ENCODE peak calls at places on chromosomes 4 and X, in seven cellular contexts. L, A, Y, X, W, C and J are unnamed samples.
A peak's percentile ranks its signal among the peaks of the same experiment; 100 is the strongest.

GRCh38 chr4:3375688-3376087 is 66.1 kb upstream of the HGFAC start:
- DNase-seq in Y (peak; percentile 70), L (no peak), C (peak; percentile 87), W (peak; percentile 78), X (no peak), A (peak; percentile 63), J (no peak)

GRCh38 chr4:186348433-186348832 is 82.4 kb downstream of the F11 start:
- DNase-seq in Y (no peak), W (no peak), X (no peak), A (no peak), C (no peak), L (no peak), J (no peak)

GRCh38 chrX:150162141-150162540 is 201.0 kb upstream of the MAMLD1 start:
- DNase-seq in X (no peak), A (no peak), L (no peak), C (no peak), W (no peak), Y (no peak), J (no peak)

GRCh38 chrX:41384041-41384705 is 50.2 kb downstream of the DDX3X start:
- DNase-seq in C (peak; percentile 43), L (no peak), A (peak; percentile 80), W (peak; percentile 48), Y (peak; percentile 63), X (peak; percentile 27), J (peak; percentile 83)

GRCh38 chr4:128521634-128522253 is 234.1 kb upstream of the PGRMC2 start:
- DNase-seq in L (no peak), X (no peak), C (peak; percentile 47), W (no peak), Y (peak; percentile 53), A (peak; percentile 43), J (peak; percentile 7)

GRCh38 chr4:123976285-123976684 is 579.7 kb downstream of the SPRY1 start:
- DNase-seq in X (no peak), A (no peak), W (no peak), L (peak; percentile 78), Y (no peak), C (no peak), J (no peak)

GRCh38 chr4:5165419-5166369 is 114.4 kb downstream of the STK32B start:
- DNase-seq in C (peak; percentile 82), X (no peak), Y (peak; percentile 81), W (no peak), L (no peak), A (peak; percentile 83), J (no peak)

GRCh38 chrX:13085533-13085932 is 41.1 kb upstream of the FAM9C start:
- DNase-seq in W (no peak), Y (no peak), C (no peak), A (no peak), L (no peak), X (peak; percentile 52), J (no peak)

GRCh38 chr4:7901274-7901845 is 38.3 kb downstream of the AFAP1 start:
- DNase-seq in C (no peak), X (no peak), W (no peak), A (no peak), Y (no peak), L (peak; percentile 84), J (no peak)

GRCh38 chr4:704971-705277 is 708 bp upstream of the PCGF3 start:
- DNase-seq in A (no peak), Y (no peak), X (no peak), W (no peak), L (no peak), C (no peak), J (no peak)

GRCh38 chr4:47109379-47109778 is 78.0 kb downstream of the GABRB1 start:
- DNase-seq in L (no peak), X (no peak), C (no peak), Y (no peak), A (no peak), W (no peak), J (no peak)

GRCh38 chr4:68373513-68373912 is 23.6 kb upstream of the YTHDC1 start:
- DNase-seq in W (no peak), X (peak; percentile 70), L (no peak), A (peak; percentile 36), C (peak; percentile 86), Y (peak; percentile 41), J (no peak)

GRCh38 chr4:184824081-184824775 is 1.5 kb downstream of the ACSL1 start:
- DNase-seq in W (no peak), X (no peak), C (no peak), A (no peak), L (no peak), Y (no peak), J (no peak)

GRCh38 chr4:8277356-8278008 is 7.9 kb downstream of the HTRA3 start:
- DNase-seq in L (no peak), A (no peak), C (no peak), X (no peak), Y (no peak), W (no peak), J (no peak)

GRCh38 chr4:72084587-72085011 is 52.8 kb downstream of the NPFFR2 start:
- DNase-seq in C (no peak), Y (no peak), L (no peak), A (peak; percentile 27), W (no peak), X (no peak), J (no peak)

GRCh38 chr4:28686618-28687017 is 1826.0 kb downstream of the STIM2 start:
- DNase-seq in A (peak; percentile 76), C (peak; percentile 14), L (peak; percentile 53), W (no peak), Y (peak; percentile 11), X (peak; percentile 2), J (no peak)